ENCODE peak calls at places on chromosomes 16 and 17, in five cellular contexts. U is kidney, X is Caco-2, C is HCT116, B is trophoblast cell. L is an unnamed sample.

GRCh38 chr16:68093816-68094613 is 8.8 kb downstream of the NFATC3 start:
- DNase-seq in B (no peak), X (peak; percentile 31), C (no peak), U (no peak), L (peak; percentile 15)

GRCh38 chr16:89034573-89034961 is 57.6 kb upstream of the CBFA2T3 start:
- DNase-seq in X (no peak), U (peak; percentile 49), C (no peak), B (no peak), L (no peak)

GRCh38 chr17:1089915-1090314 is 89.9 kb downstream of the ABR start:
- DNase-seq in B (no peak), C (no peak), U (no peak), X (no peak), L (no peak)

GRCh38 chr17:3893003-3893719 is at the start of gene CAMKK1:
- DNase-seq in B (peak; percentile 84), U (peak; percentile 96), C (peak; percentile 45), X (peak; percentile 88), L (peak; percentile 56)

GRCh38 chr16:89934611-89935553 is 11.7 kb downstream of the TUBB3 start:
- DNase-seq in U (no peak), C (no peak), B (no peak), X (no peak), L (no peak)

GRCh38 chr16:22348296-22348695 is 26.1 kb downstream of the CDR2 start:
- DNase-seq in U (no peak), C (no peak), B (peak; percentile 82), X (no peak), L (no peak)

GRCh38 chr17:49455226-49455968 is 39.7 kb upstream of the NGFR start:
- DNase-seq in C (no peak), U (no peak), X (no peak), B (no peak), L (no peak)

GRCh38 chr17:63489291-63489690 is 12.4 kb downstream of the ACE start:
- DNase-seq in U (no peak), C (no peak), X (no peak), B (no peak), L (no peak)

GRCh38 chr17:68334393-68334792 is 43.1 kb downstream of the ARSG start:
- DNase-seq in B (peak; percentile 89), C (no peak), U (no peak), X (no peak), L (no peak)

GRCh38 chr16:70470141-70470926 is 15.9 kb downstream of the FCSK start:
- DNase-seq in U (no peak), C (no peak), B (no peak), X (no peak), L (no peak)

GRCh38 chr16:81473561-81473960 is 29.0 kb downstream of the CMIP start:
- DNase-seq in C (no peak), B (no peak), X (no peak), U (peak; percentile 81), L (peak; percentile 60)

DNA sequence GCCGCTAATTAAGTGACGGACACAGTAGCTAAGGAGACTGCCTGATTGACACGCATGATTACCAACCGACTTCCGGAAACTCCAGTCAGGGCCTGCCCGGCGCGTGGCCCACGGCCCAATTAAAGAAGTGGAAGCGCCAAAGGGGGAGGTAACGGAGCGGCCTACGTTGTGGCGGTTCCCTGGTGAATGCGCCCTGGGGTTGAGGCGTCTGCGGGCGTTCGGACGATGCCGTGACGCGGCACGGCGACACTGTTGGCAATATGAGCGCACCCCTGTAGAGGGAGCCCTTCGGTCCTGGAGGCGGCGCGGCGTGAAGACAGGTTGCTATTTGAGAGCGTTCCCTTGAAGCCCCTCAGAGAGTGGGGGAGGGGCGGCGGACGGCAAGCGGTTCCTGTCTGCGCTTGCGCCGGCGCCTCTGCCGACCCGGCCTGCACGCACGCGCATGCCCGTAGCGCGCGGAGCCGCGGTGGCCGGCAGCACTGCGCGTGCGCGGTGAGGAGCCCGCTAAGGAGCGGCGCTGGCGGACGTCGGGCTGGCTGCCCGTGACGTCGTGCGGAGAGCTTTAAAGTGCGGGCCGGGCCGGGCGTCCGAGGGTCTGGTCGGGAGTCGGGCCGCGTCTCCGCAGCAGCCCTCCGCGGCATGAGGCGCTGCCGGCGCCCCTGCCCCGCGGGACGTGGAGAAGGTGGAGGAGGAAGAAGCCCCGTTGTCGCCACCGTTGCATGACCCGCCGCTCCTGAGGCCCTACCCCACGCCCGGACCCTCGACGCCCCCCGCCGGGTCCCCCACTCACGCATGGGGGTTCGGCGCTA is at the start of gene ALKBH5:
- DNase-seq in C (peak; percentile 99), U (peak; percentile 99), B (peak; percentile 99), X (peak; percentile 99), L (peak; percentile 100)
- H3K4me1 ChIP-seq in C (peaks cover 18% of the 10 kb centered on the region), U (peaks cover 32% of the 10 kb centered on the region), B (peaks cover 36% of the 10 kb centered on the region), X (peaks cover 30% of the 10 kb centered on the region), L (peaks cover 45% of the 10 kb centered on the region)

DNA sequence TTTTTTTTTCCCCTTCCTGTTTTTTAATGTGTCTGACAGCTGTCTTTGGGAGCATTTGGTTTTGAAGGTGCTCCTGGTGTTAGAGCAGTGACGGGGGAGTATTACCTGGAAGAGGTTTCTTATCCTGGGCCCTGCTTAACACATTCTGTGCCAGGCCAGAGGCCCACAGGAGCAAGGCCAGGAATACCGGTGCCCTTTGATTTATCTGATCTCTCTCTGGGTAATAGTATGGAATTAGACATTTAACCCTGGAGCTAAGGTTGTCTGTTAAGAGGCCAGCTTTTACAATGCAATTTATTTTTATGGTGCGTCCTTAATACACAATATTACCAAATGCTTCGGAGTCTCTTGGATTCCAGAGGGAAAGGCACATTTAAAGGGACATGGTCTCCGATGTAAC is 37.2 kb upstream of the GSE1 start:
- DNase-seq in U (no peak), X (no peak), B (no peak), C (no peak), L (no peak)
- H3K4me1 ChIP-seq in U (peaks cover 60% of the 10 kb centered on the region), X (peaks cover 15% of the 10 kb centered on the region), B (peaks cover 13% of the 10 kb centered on the region), C (peaks cover 9% of the 10 kb centered on the region), L (peaks cover 14% of the 10 kb centered on the region)

GRCh38 chr16:57305159-57305811 is 20.8 kb upstream of the PLLP start:
- DNase-seq in B (no peak), X (no peak), U (no peak), C (no peak), L (no peak)
- H3K4me1 ChIP-seq in B (peaks cover 16% of the 10 kb centered on the region), X (peaks cover 24% of the 10 kb centered on the region), U (peaks cover 15% of the 10 kb centered on the region), C (no peaks in the 10 kb centered on the region), L (peaks cover 6% of the 10 kb centered on the region)

GRCh38 chr17:28717578-28718316 is at the start of gene RAB34:
- DNase-seq in B (peak; percentile 24), U (peak; percentile 95), C (no peak), X (no peak), L (peak; percentile 82)
- H3K4me1 ChIP-seq in B (peaks cover 22% of the 10 kb centered on the region), U (peaks cover 37% of the 10 kb centered on the region), C (peaks cover 22% of the 10 kb centered on the region), X (peaks cover 19% of the 10 kb centered on the region), L (peaks cover 41% of the 10 kb centered on the region)

GRCh38 chr16:85574672-85575475 is 38.2 kb upstream of the GSE1 start:
- DNase-seq in X (no peak), B (no peak), U (no peak), C (no peak), L (no peak)
- H3K4me1 ChIP-seq in X (peaks cover 12% of the 10 kb centered on the region), B (peaks cover 19% of the 10 kb centered on the region), U (peaks cover 65% of the 10 kb centered on the region), C (peaks cover 19% of the 10 kb centered on the region), L (peaks cover 24% of the 10 kb centered on the region)